ENCODE peak calls at places on chromosomes 3 and 15, in seven cellular contexts. H is keratinocyte, X is fibroblast of lung, E is OCI-LY7, A is GM23338, J is GM23248, U is neuronal stem cell. Q is an unnamed sample.
A peak's percentile ranks its signal among the peaks of the same experiment; 100 is the strongest.

GRCh38 chr3:11624161-11624560 is 19.6 kb downstream of the VGLL4 start:
- DNase-seq in U (no peak), E (no peak), J (peak; percentile 56), X (no peak), A (no peak), H (no peak), Q (no peak)

GRCh38 chr15:63134245-63134644 is 12.6 kb downstream of the LACTB start:
- DNase-seq in J (no peak), H (no peak), U (no peak), E (no peak), X (peak; percentile 21), A (peak; percentile 37), Q (no peak)

GRCh38 chr15:85625856-85626255 is 168.9 kb downstream of the KLHL25 start:
- DNase-seq in X (peak; percentile 94), A (no peak), H (no peak), J (peak; percentile 83), U (no peak), E (no peak), Q (no peak)

GRCh38 chr15:90845201-90845949 is 23.0 kb upstream of the FURIN start:
- DNase-seq in X (peak; percentile 87), H (peak; percentile 48), E (peak; percentile 71), U (no peak), J (peak; percentile 98), A (no peak), Q (no peak)

GRCh38 chr3:131216801-131217200 is 164.8 kb upstream of the NUDT16 start:
- DNase-seq in E (no peak), X (peak; percentile 88), U (no peak), H (no peak), A (peak; percentile 21), J (peak; percentile 85), Q (peak; percentile 74)

GRCh38 chr3:115834068-115834467 is 210.8 kb downstream of the GAP43 start:
- DNase-seq in X (peak; percentile 91), E (no peak), A (no peak), U (no peak), J (peak; percentile 88), H (no peak), Q (no peak)

GRCh38 chr15:99102332-99103235 is 2.3 kb upstream of the SYNM start:
- DNase-seq in A (no peak), E (no peak), H (no peak), U (no peak), J (no peak), X (peak; percentile 7), Q (no peak)

GRCh38 chr3:21290557-21290956 is 460.5 kb downstream of the ZNF385D start:
- DNase-seq in H (no peak), A (peak; percentile 4), E (no peak), J (no peak), X (no peak), U (no peak), Q (no peak)

GRCh38 chr15:35533130-35534110 is 12.5 kb downstream of the DPH6 start:
- DNase-seq in U (no peak), X (peak; percentile 80), A (no peak), H (no peak), E (no peak), J (peak; percentile 88), Q (no peak)

GRCh38 chr3:50616003-50616769 is 765 bp upstream of the MAPKAPK3 start:
- DNase-seq in X (peak; percentile 70), U (peak; percentile 85), J (peak; percentile 92), A (peak; percentile 95), H (no peak), E (peak; percentile 88), Q (peak; percentile 82)

GRCh38 chr3:155744091-155744625 is 713 bp downstream of the PLCH1 start:
- DNase-seq in A (peak; percentile 86), E (peak; percentile 24), J (peak; percentile 59), X (no peak), H (no peak), U (peak; percentile 84), Q (peak; percentile 27)

GRCh38 chr3:110234831-110235230 is 836.8 kb upstream of the NECTIN3 start:
- DNase-seq in X (no peak), J (peak; percentile 62), E (no peak), H (no peak), A (no peak), U (no peak), Q (no peak)

GRCh38 chr15:98951493-98952320 is 55.9 kb downstream of the PGPEP1L start:
- DNase-seq in U (no peak), H (no peak), E (no peak), A (no peak), J (no peak), X (no peak), Q (no peak)

GRCh38 chr3:172201136-172201989 is 162.0 kb downstream of the FNDC3B start:
- DNase-seq in X (peak; percentile 98), U (no peak), E (no peak), A (no peak), J (peak; percentile 98), H (no peak), Q (no peak)

GRCh38 chr3:134897391-134898131 is 102.5 kb downstream of the EPHB1 start:
- DNase-seq in A (no peak), X (no peak), U (no peak), J (no peak), E (peak; percentile 1), H (no peak), Q (no peak)

GRCh38 chr3:12288466-12289129 is at the start of gene PPARG:
- DNase-seq in H (no peak), J (peak; percentile 45), A (peak; percentile 82), E (no peak), U (peak; percentile 33), X (peak; percentile 24), Q (peak; percentile 73)

GRCh38 chr3:3836845-3837244 is 37.6 kb downstream of the LRRN1 start:
- DNase-seq in E (no peak), X (no peak), H (no peak), A (no peak), J (no peak), U (no peak), Q (no peak)

GRCh38 chr3:168736202-168736601 is 640.5 kb upstream of the GOLIM4 start:
- DNase-seq in A (no peak), X (no peak), U (no peak), E (no peak), J (no peak), H (no peak), Q (no peak)

GRCh38 chr3:161821591-161821990 is 325.0 kb downstream of the OTOL1 start:
- DNase-seq in E (no peak), X (no peak), J (no peak), A (no peak), U (no peak), H (no peak), Q (no peak)

GRCh38 chr3:23344886-23345285 is 141.8 kb downstream of the UBE2E2 start:
- DNase-seq in J (no peak), X (no peak), U (no peak), H (no peak), E (peak; percentile 61), A (no peak), Q (no peak)

GRCh38 chr15:32982001-32982400 is 212.5 kb downstream of the FMN1 start:
- DNase-seq in X (no peak), J (no peak), H (no peak), E (no peak), U (no peak), A (no peak), Q (no peak)

GRCh38 chr15:66702035-66702769 is at the start of gene SMAD6:
- DNase-seq in U (peak; percentile 97), X (peak; percentile 99), A (peak; percentile 99), H (peak; percentile 72), E (peak; percentile 98), J (peak; percentile 98), Q (peak; percentile 95)
- H2AFZ ChIP-seq in U (peak within 1 kb of the TSS; percentile 85), X (peak within 1 kb of the TSS; percentile 60), A (peak within 1 kb of the TSS; percentile 87), H (peak within 1 kb of the TSS; percentile 81), E (peak within 1 kb of the TSS; percentile 71), J (peak within 1 kb of the TSS; percentile 59), Q (peak within 1 kb of the TSS; percentile 77)

DNA sequence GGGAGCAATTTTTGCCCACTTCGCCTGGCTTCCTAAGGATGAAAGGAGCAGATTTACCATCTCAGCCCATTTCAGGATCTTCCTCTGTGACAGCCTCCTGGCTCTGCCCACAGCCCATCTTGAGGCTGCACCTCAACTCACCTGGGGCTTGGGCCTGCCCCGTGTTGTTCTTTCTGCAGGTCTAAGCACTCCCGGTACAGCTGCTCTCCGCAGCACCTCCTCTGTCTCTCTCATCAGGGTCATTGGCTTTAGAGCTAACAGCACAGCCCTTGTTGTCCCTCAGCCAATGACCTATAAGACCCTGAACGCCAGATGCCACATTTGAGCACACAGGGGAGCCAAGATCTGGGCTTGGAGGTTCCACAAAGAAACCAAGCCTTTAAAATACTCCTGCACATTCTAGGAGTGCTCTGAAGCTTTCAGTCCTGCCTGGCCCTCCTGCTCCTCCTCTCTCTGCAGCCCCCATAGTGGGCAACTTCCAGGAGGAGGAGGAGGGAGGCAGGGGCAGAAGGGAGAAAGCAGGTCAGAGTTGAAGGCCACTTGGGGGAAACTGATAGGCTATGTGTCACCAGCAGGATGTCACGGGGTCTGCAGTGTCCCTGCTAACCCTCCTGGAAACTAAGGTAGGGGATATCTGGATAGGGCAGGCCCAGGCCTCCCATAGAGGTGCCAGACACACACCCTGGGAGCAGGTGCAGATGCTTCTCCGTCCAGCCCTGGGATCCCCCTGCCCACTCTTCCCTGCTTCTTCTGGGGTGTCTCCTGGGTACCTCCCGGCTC is 115.6 kb downstream of the ETFA start:
- DNase-seq in H (no peak), A (no peak), U (no peak), J (no peak), E (no peak), X (no peak), Q (no peak)
- H2AFZ ChIP-seq in H (no peak overlapping the region), A (no peak overlapping the region), U (no peak overlapping the region), J (no peak overlapping the region), E (no peak overlapping the region), X (no peak overlapping the region), Q (no peak overlapping the region)

DNA sequence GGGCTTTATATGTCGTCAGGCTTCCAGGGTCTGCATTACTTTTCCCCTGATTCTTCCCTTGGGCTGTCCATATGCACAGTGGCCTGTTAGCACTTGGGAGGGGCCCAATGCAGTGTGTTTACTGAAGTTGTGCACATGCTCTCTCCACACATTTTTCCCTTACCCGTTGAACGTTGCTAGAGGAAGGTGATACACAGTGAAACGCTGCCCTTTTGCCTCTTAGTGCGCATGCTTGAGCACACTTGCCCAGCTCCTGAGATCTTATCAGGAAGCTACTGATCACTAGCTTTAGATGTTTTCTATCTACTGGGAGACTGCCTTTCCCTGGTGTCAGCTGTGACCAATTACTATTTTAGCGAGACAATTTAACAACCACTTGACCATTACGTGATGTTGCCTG is 1198.0 kb downstream of the ROBO1 start:
- DNase-seq in A (no peak), J (no peak), X (no peak), U (no peak), E (no peak), H (no peak), Q (no peak)
- H2AFZ ChIP-seq in A (peak overlapping the region; percentile 52), J (no peak overlapping the region), X (no peak overlapping the region), U (peak overlapping the region; percentile 11), E (no peak overlapping the region), H (no peak overlapping the region), Q (no peak overlapping the region)

GRCh38 chr3:111324645-111325044 is 217.4 kb upstream of the CD96 start:
- DNase-seq in A (no peak), H (no peak), U (no peak), X (peak; percentile 17), J (no peak), E (no peak), Q (no peak)

GRCh38 chr3:111324142-111324541 is 217.9 kb upstream of the CD96 start:
- DNase-seq in J (no peak), X (no peak), U (no peak), H (no peak), A (no peak), E (peak; percentile 28), Q (no peak)

GRCh38 chr3:111321786-111322185 is 220.2 kb upstream of the CD96 start:
- DNase-seq in E (no peak), H (no peak), J (no peak), U (no peak), A (no peak), X (no peak), Q (no peak)

GRCh38 chr3:111326144-111326995 is 215.6 kb upstream of the CD96 start:
- DNase-seq in U (no peak), X (peak; percentile 79), J (peak; percentile 89), H (no peak), E (no peak), A (no peak), Q (no peak)

GRCh38 chr3:111325160-111325707 is 216.8 kb upstream of the CD96 start:
- DNase-seq in J (peak; percentile 18), X (peak; percentile 52), A (no peak), H (no peak), U (no peak), E (no peak), Q (no peak)
- H2AFZ ChIP-seq in J (no peak overlapping the region), X (no peak overlapping the region), A (no peak overlapping the region), H (no peak overlapping the region), U (no peak overlapping the region), E (peak overlapping the region; percentile 100), Q (no peak overlapping the region)